ENCODE peak calls at places on chromosomes 7 and 10, in seven cellular contexts. W is hippocampal formation, Q is GM12892, P is nucleus accumbens, M is endothelial cell, O is GM20000, A is GM23248. U is an unnamed sample.

GRCh38 chr7:158997110-158997453 is 140.7 kb downstream of the DYNC2I1 start:
- DNase-seq in O (no peak), M (no peak), W (no peak), P (no peak), A (no peak), Q (no peak), U (no peak)

GRCh38 chr7:88218836-88219605 is 817 bp downstream of the SRI start:
- DNase-seq in Q (no peak), A (peak), M (peak), O (peak), W (no peak), P (no peak), U (peak)

GRCh38 chr10:107548301-107548700 is 383.8 kb upstream of the SORCS1 start:
- DNase-seq in P (no peak), Q (no peak), O (no peak), W (peak), A (peak), M (no peak), U (no peak)

GRCh38 chr10:118470470-118470869 is 125.0 kb downstream of the PRLHR start:
- DNase-seq in O (no peak), W (no peak), M (no peak), A (no peak), Q (no peak), P (no peak), U (no peak)

GRCh38 chr10:89707372-89707771 is 6.0 kb downstream of the KIF20B start:
- DNase-seq in A (no peak), M (no peak), P (no peak), Q (no peak), O (no peak), W (no peak), U (no peak)

GRCh38 chr7:22350466-22351328 is 6.3 kb downstream of the RAPGEF5 start:
- DNase-seq in Q (no peak), A (peak), O (no peak), M (no peak), P (no peak), W (no peak), U (peak)

GRCh38 chr10:98377001-98377400 is 38.0 kb downstream of the PYROXD2 start:
- DNase-seq in M (no peak), P (no peak), W (no peak), A (peak), O (no peak), Q (no peak), U (no peak)

GRCh38 chr10:29881336-29881751 is 178.0 kb downstream of the JCAD start:
- DNase-seq in M (no peak), O (no peak), A (no peak), Q (no peak), W (no peak), P (no peak), U (no peak)